ENCODE peak calls at places on chromosomes 3 and 15, in eight cellular contexts. V is Ammon's horn; I is COR-L47; B is stimulated activated CD4-positive, alpha-beta T cell treated with anti-CD3 and anti-CD28 coated beads, Interleukin-4, amount 100 ng/mL, for 1 hour; K is ovary; C is tibial artery; X is SK-N-DZ; Z is left ventricle myocardium inferior. T is an unnamed sample.

GRCh38 chr15:80211976-80212375 is 40.0 kb downstream of the CTXND1 start:
- DNase-seq in V (no peak), K (no peak), X (no peak), I (no peak), Z (no peak), C (no peak), B (no peak), T (no peak)

GRCh38 chr3:42345811-42346210 is 64.6 kb downstream of the LYZL4 start:
- DNase-seq in I (no peak), X (no peak), B (no peak), Z (no peak), C (no peak), V (no peak), K (no peak), T (no peak)

GRCh38 chr3:172201990-172202318 is 162.6 kb downstream of the FNDC3B start:
- DNase-seq in Z (no peak), B (no peak), K (no peak), I (no peak), V (no peak), X (no peak), C (no peak), T (no peak)

GRCh38 chr15:27850050-27850449 is 249.1 kb downstream of the OCA2 start:
- DNase-seq in Z (no peak), K (no peak), I (no peak), C (no peak), V (no peak), B (no peak), X (no peak), T (no peak)

GRCh38 chr3:133955892-133956291 is 60.2 kb upstream of the RAB6B start:
- DNase-seq in X (no peak), C (no peak), Z (no peak), B (no peak), V (no peak), I (peak), K (no peak), T (peak)

GRCh38 chr15:100696452-100696851 is 94.1 kb downstream of the ASB7 start:
- DNase-seq in X (no peak), K (no peak), Z (no peak), V (no peak), I (no peak), C (no peak), B (no peak), T (no peak)

GRCh38 chr3:5427938-5428337 is 240.4 kb downstream of the EDEM1 start:
- DNase-seq in Z (no peak), C (no peak), K (no peak), V (no peak), X (no peak), I (no peak), B (no peak), T (no peak)

GRCh38 chr3:150956376-150956775 is 16.2 kb downstream of the CLRN1 start:
- DNase-seq in I (no peak), C (no peak), V (no peak), X (no peak), K (no peak), Z (no peak), B (no peak), T (no peak)

GRCh38 chr15:80169768-80170357 is 17.1 kb downstream of the FAH start:
- DNase-seq in X (no peak), K (no peak), C (no peak), B (no peak), V (no peak), I (no peak), Z (no peak), T (no peak)

GRCh38 chr3:99765042-99765942 is 52.4 kb upstream of the CMSS1 start:
- DNase-seq in K (no peak), V (no peak), I (no peak), C (no peak), Z (no peak), B (no peak), X (no peak), T (no peak)

GRCh38 chr3:193851416-193851815 is 258.4 kb downstream of the OPA1 start:
- DNase-seq in V (no peak), Z (no peak), K (no peak), C (no peak), B (no peak), X (no peak), I (no peak), T (no peak)

GRCh38 chr3:40262331-40262730 is 47.2 kb upstream of the EIF1B start:
- DNase-seq in I (no peak), K (no peak), X (no peak), C (no peak), B (no peak), Z (no peak), V (peak), T (no peak)

GRCh38 chr3:57646723-57647122 is 46.2 kb downstream of the DENND6A start:
- DNase-seq in B (no peak), K (peak), Z (no peak), V (peak), I (no peak), C (no peak), X (no peak), T (no peak)

GRCh38 chr15:26635105-26635504 is 137.8 kb downstream of the GABRB3 start:
- DNase-seq in K (no peak), B (no peak), V (no peak), X (no peak), C (no peak), I (no peak), Z (no peak), T (no peak)

GRCh38 chr3:10245313-10245712 is 2.9 kb upstream of the TATDN2 start:
- DNase-seq in K (no peak), X (no peak), V (no peak), C (no peak), Z (no peak), B (no peak), I (no peak), T (no peak)

GRCh38 chr15:44788748-44789147 is 52.4 kb downstream of the TRIM69 start:
- DNase-seq in I (no peak), C (no peak), V (no peak), X (no peak), B (peak), Z (no peak), K (no peak), T (no peak)

GRCh38 chr3:2154596-2154995 is 55.9 kb downstream of the CNTN4 start:
- DNase-seq in B (no peak), Z (no peak), K (no peak), C (no peak), V (peak), X (no peak), I (no peak), T (no peak)

GRCh38 chr15:78937132-78937739 is 7.6 kb downstream of the CTSH start:
- DNase-seq in C (no peak), I (no peak), Z (peak), X (no peak), B (no peak), K (peak), V (no peak), T (no peak)

GRCh38 chr3:123479891-123480290 is 31.0 kb upstream of the ADCY5 start:
- DNase-seq in I (no peak), B (no peak), K (no peak), C (no peak), X (no peak), V (no peak), Z (no peak), T (no peak)

GRCh38 chr3:159128628-159129027 is 326.8 kb downstream of the MFSD1 start:
- DNase-seq in V (no peak), I (no peak), K (no peak), Z (no peak), B (no peak), X (no peak), C (no peak), T (no peak)

GRCh38 chr15:71202712-71203111 is 87.4 kb downstream of the THSD4 start:
- DNase-seq in X (no peak), K (no peak), B (no peak), V (no peak), Z (no peak), C (no peak), I (peak), T (no peak)

GRCh38 chr3:73060302-73060723 is 1.1 kb upstream of the EBLN2 start:
- DNase-seq in B (no peak), I (no peak), V (no peak), K (no peak), Z (no peak), C (no peak), X (peak), T (no peak)

GRCh38 chr3:128322030-128323022 is 144.4 kb downstream of the DNAJB8 start:
- DNase-seq in V (peak), X (peak), Z (peak), C (no peak), B (peak), K (no peak), I (peak), T (no peak)